ENCODE peak calls at places on chromosomes 2 and 18, in eight cellular contexts. I is cardiac septum; R is left ventricle myocardium superior; O is KBM-7; D is fibroblast of the aortic adventitia; Q is SW480; K is A549; Z is activated CD4-positive, alpha-beta T cell treated with anti-CD3 and anti-CD28 coated beads for 4 hours. T is an unnamed sample.

GRCh38 chr2:6791682-6792081 is 74.0 kb downstream of the CMPK2 start:
- DNase-seq in I (no peak), R (no peak), O (no peak), D (no peak), Q (peak; percentile 16), K (peak; percentile 27), Z (no peak), T (no peak)

GRCh38 chr2:209592106-209592505 is 168.3 kb downstream of the MAP2 start:
- DNase-seq in I (no peak), R (no peak), O (no peak), D (no peak), Q (no peak), K (no peak), Z (no peak), T (no peak)

GRCh38 chr2:107001964-107002696 is 116.2 kb upstream of the ST6GAL2 start:
- DNase-seq in I (no peak), R (no peak), O (no peak), D (peak; percentile 56), Q (peak; percentile 45), K (peak; percentile 87), Z (no peak), T (no peak)

GRCh38 chr2:174477772-174478171 is 9.1 kb downstream of the GPR155 start:
- DNase-seq in I (no peak), R (no peak), O (no peak), D (no peak), Q (no peak), K (no peak), Z (no peak), T (no peak)

GRCh38 chr18:45775241-45775676 is 50.2 kb upstream of the SIGLEC15 start:
- DNase-seq in I (peak; percentile 84), R (peak; percentile 80), O (no peak), D (peak; percentile 83), Q (no peak), K (peak; percentile 85), Z (peak; percentile 43), T (peak; percentile 78)

GRCh38 chr18:48824231-48824970 is 126.4 kb downstream of the SMAD7 start:
- DNase-seq in I (peak; percentile 53), R (no peak), O (no peak), D (no peak), Q (no peak), K (no peak), Z (no peak), T (peak; percentile 14)

GRCh38 chr2:170953976-170954375 is 24.9 kb downstream of the GORASP2 start:
- DNase-seq in I (no peak), R (no peak), O (no peak), D (no peak), Q (no peak), K (no peak), Z (no peak), T (no peak)

GRCh38 chr2:134232461-134232860 is 21.4 kb upstream of the MGAT5 start:
- DNase-seq in I (no peak), R (no peak), O (peak; percentile 40), D (no peak), Q (no peak), K (no peak), Z (no peak), T (no peak)

GRCh38 chr2:239750045-239750835 is 274.9 kb downstream of the NDUFA10 start:
- DNase-seq in I (no peak), R (no peak), O (no peak), D (no peak), Q (no peak), K (no peak), Z (no peak), T (no peak)

GRCh38 chr2:48601349-48601748 is 16.3 kb upstream of the GTF2A1L start:
- DNase-seq in I (no peak), R (no peak), O (peak; percentile 38), D (no peak), Q (peak; percentile 71), K (peak; percentile 42), Z (no peak), T (no peak)

GRCh38 chr2:29212009-29212408 is 96.8 kb downstream of the CLIP4 start:
- DNase-seq in I (no peak), R (no peak), O (no peak), D (no peak), Q (no peak), K (no peak), Z (no peak), T (no peak)

GRCh38 chr2:226873826-226874225 is 38.0 kb downstream of the RHBDD1 start:
- DNase-seq in I (no peak), R (no peak), O (no peak), D (no peak), Q (no peak), K (no peak), Z (no peak), T (no peak)

GRCh38 chr2:43426305-43427031 is 169.4 kb downstream of the THADA start:
- DNase-seq in I (no peak), R (no peak), O (peak; percentile 84), D (peak; percentile 99), Q (peak; percentile 98), K (peak; percentile 95), Z (peak; percentile 61), T (peak; percentile 68)

GRCh38 chr18:9153281-9153680 is 16.7 kb downstream of the ANKRD12 start:
- DNase-seq in I (no peak), R (no peak), O (no peak), D (peak; percentile 41), Q (no peak), K (no peak), Z (no peak), T (no peak)

GRCh38 chr2:240438810-240439697 is 3.6 kb downstream of the GPC1 start:
- DNase-seq in I (peak; percentile 76), R (peak; percentile 75), O (no peak), D (no peak), Q (no peak), K (no peak), Z (no peak), T (peak; percentile 52)

GRCh38 chr2:113126845-113127645 is at the start of gene IL1RN:
- DNase-seq in I (peak; percentile 85), R (no peak), O (peak; percentile 75), D (no peak), Q (no peak), K (no peak), Z (no peak), T (peak; percentile 40)

GRCh38 chr2:96143848-96144480 is 1.3 kb downstream of the DUSP2 start:
- DNase-seq in I (peak; percentile 53), R (peak; percentile 26), O (no peak), D (no peak), Q (peak; percentile 71), K (peak; percentile 19), Z (peak; percentile 49), T (no peak)

GRCh38 chr18:61628085-61628484 is 264.7 kb downstream of the RNF152 start:
- DNase-seq in I (no peak), R (no peak), O (no peak), D (no peak), Q (no peak), K (no peak), Z (no peak), T (no peak)

GRCh38 chr2:112839407-112840067 is 3.0 kb upstream of the IL1B start:
- DNase-seq in I (no peak), R (peak; percentile 25), O (peak; percentile 67), D (no peak), Q (no peak), K (no peak), Z (no peak), T (no peak)

GRCh38 chr2:142290931-142291330 is 160.1 kb upstream of the LRP1B start:
- DNase-seq in I (no peak), R (no peak), O (no peak), D (no peak), Q (no peak), K (no peak), Z (no peak), T (no peak)

T was measured in heart left ventricle.